ENCODE peak calls at places on chromosomes 7 and 10, in six cellular contexts. One of them, this sample, is unnamed.

GRCh38 chr10:117241541-117242462 is 888 bp downstream of the SLC18A2 start:
- DNase-seq in ureter: no peak
- DNase-seq in psoas muscle: no peak
- DNase-seq in activated T-helper 1 cell treated with Interleukin-2 at 50 U/mL for 16 hours: no peak
- DNase-seq in activated CD8-positive, alpha-beta memory T cell treated with anti-CD3 and anti-CD28 coated beads for 24 hours: no peak
- DNase-seq in effector memory CD4-positive, alpha-beta T cell: no peak
- DNase-seq in this sample: no peak

GRCh38 chr7:155752756-155753445 is 59.4 kb downstream of the SHH start:
- DNase-seq in ureter: no peak
- DNase-seq in psoas muscle: no peak
- DNase-seq in activated T-helper 1 cell treated with Interleukin-2 at 50 U/mL for 16 hours: no peak
- DNase-seq in activated CD8-positive, alpha-beta memory T cell treated with anti-CD3 and anti-CD28 coated beads for 24 hours: no peak
- DNase-seq in effector memory CD4-positive, alpha-beta T cell: no peak
- DNase-seq in this sample: no peak

GRCh38 chr10:1100143-1100542 is 44.0 kb downstream of the WDR37 start:
- DNase-seq in ureter: no peak
- DNase-seq in psoas muscle: no peak
- DNase-seq in activated T-helper 1 cell treated with Interleukin-2 at 50 U/mL for 16 hours: no peak
- DNase-seq in activated CD8-positive, alpha-beta memory T cell treated with anti-CD3 and anti-CD28 coated beads for 24 hours: no peak
- DNase-seq in effector memory CD4-positive, alpha-beta T cell: no peak
- DNase-seq in this sample: peak

GRCh38 chr7:5693529-5693928 is 87.9 kb downstream of the RNF216 start:
- DNase-seq in ureter: no peak
- DNase-seq in psoas muscle: no peak
- DNase-seq in activated T-helper 1 cell treated with Interleukin-2 at 50 U/mL for 16 hours: no peak
- DNase-seq in activated CD8-positive, alpha-beta memory T cell treated with anti-CD3 and anti-CD28 coated beads for 24 hours: no peak
- DNase-seq in effector memory CD4-positive, alpha-beta T cell: no peak
- DNase-seq in this sample: no peak

GRCh38 chr10:70066190-70066589 is 13.5 kb downstream of the MACROH2A2 start:
- DNase-seq in ureter: no peak
- DNase-seq in psoas muscle: no peak
- DNase-seq in activated T-helper 1 cell treated with Interleukin-2 at 50 U/mL for 16 hours: no peak
- DNase-seq in activated CD8-positive, alpha-beta memory T cell treated with anti-CD3 and anti-CD28 coated beads for 24 hours: no peak
- DNase-seq in effector memory CD4-positive, alpha-beta T cell: no peak
- DNase-seq in this sample: no peak

GRCh38 chr10:101841826-101842225 is 1.8 kb downstream of the KCNIP2 start:
- DNase-seq in ureter: no peak
- DNase-seq in psoas muscle: no peak
- DNase-seq in activated T-helper 1 cell treated with Interleukin-2 at 50 U/mL for 16 hours: no peak
- DNase-seq in activated CD8-positive, alpha-beta memory T cell treated with anti-CD3 and anti-CD28 coated beads for 24 hours: no peak
- DNase-seq in effector memory CD4-positive, alpha-beta T cell: no peak
- DNase-seq in this sample: no peak

GRCh38 chr10:30528427-30528782 is 94.4 kb downstream of the MAP3K8 start:
- DNase-seq in ureter: no peak
- DNase-seq in psoas muscle: no peak
- DNase-seq in activated T-helper 1 cell treated with Interleukin-2 at 50 U/mL for 16 hours: no peak
- DNase-seq in activated CD8-positive, alpha-beta memory T cell treated with anti-CD3 and anti-CD28 coated beads for 24 hours: no peak
- DNase-seq in effector memory CD4-positive, alpha-beta T cell: no peak
- DNase-seq in this sample: no peak

GRCh38 chr10:101050206-101051069 is 11.4 kb upstream of the KAZALD1 start:
- DNase-seq in ureter: no peak
- DNase-seq in psoas muscle: peak
- DNase-seq in activated T-helper 1 cell treated with Interleukin-2 at 50 U/mL for 16 hours: peak
- DNase-seq in activated CD8-positive, alpha-beta memory T cell treated with anti-CD3 and anti-CD28 coated beads for 24 hours: peak
- DNase-seq in effector memory CD4-positive, alpha-beta T cell: peak
- DNase-seq in this sample: peak

GRCh38 chr10:17412323-17412722 is 42.1 kb downstream of the ST8SIA6 start:
- DNase-seq in ureter: no peak
- DNase-seq in psoas muscle: no peak
- DNase-seq in activated T-helper 1 cell treated with Interleukin-2 at 50 U/mL for 16 hours: no peak
- DNase-seq in activated CD8-positive, alpha-beta memory T cell treated with anti-CD3 and anti-CD28 coated beads for 24 hours: no peak
- DNase-seq in effector memory CD4-positive, alpha-beta T cell: no peak
- DNase-seq in this sample: no peak

GRCh38 chr10:103958996-103959395 is 7.9 kb upstream of the SLK start:
- DNase-seq in ureter: no peak
- DNase-seq in psoas muscle: no peak
- DNase-seq in activated T-helper 1 cell treated with Interleukin-2 at 50 U/mL for 16 hours: no peak
- DNase-seq in activated CD8-positive, alpha-beta memory T cell treated with anti-CD3 and anti-CD28 coated beads for 24 hours: no peak
- DNase-seq in effector memory CD4-positive, alpha-beta T cell: no peak
- DNase-seq in this sample: no peak

GRCh38 chr10:55287346-55287745 is 486.3 kb upstream of the PCDH15 start:
- DNase-seq in ureter: no peak
- DNase-seq in psoas muscle: no peak
- DNase-seq in activated T-helper 1 cell treated with Interleukin-2 at 50 U/mL for 16 hours: no peak
- DNase-seq in activated CD8-positive, alpha-beta memory T cell treated with anti-CD3 and anti-CD28 coated beads for 24 hours: no peak
- DNase-seq in effector memory CD4-positive, alpha-beta T cell: no peak
- DNase-seq in this sample: no peak

GRCh38 chr7:140640727-140641531 is at the start of gene DENND2A:
- DNase-seq in ureter: no peak
- DNase-seq in psoas muscle: peak
- DNase-seq in activated T-helper 1 cell treated with Interleukin-2 at 50 U/mL for 16 hours: no peak
- DNase-seq in activated CD8-positive, alpha-beta memory T cell treated with anti-CD3 and anti-CD28 coated beads for 24 hours: no peak
- DNase-seq in effector memory CD4-positive, alpha-beta T cell: no peak
- DNase-seq in this sample: peak

GRCh38 chr10:2924425-2924824 is 142.9 kb upstream of the PFKP start:
- DNase-seq in ureter: no peak
- DNase-seq in psoas muscle: no peak
- DNase-seq in activated T-helper 1 cell treated with Interleukin-2 at 50 U/mL for 16 hours: no peak
- DNase-seq in activated CD8-positive, alpha-beta memory T cell treated with anti-CD3 and anti-CD28 coated beads for 24 hours: no peak
- DNase-seq in effector memory CD4-positive, alpha-beta T cell: no peak
- DNase-seq in this sample: no peak

GRCh38 chr7:137073571-137074325 is 205.3 kb downstream of the CHRM2 start:
- DNase-seq in ureter: no peak
- DNase-seq in psoas muscle: no peak
- DNase-seq in activated T-helper 1 cell treated with Interleukin-2 at 50 U/mL for 16 hours: no peak
- DNase-seq in activated CD8-positive, alpha-beta memory T cell treated with anti-CD3 and anti-CD28 coated beads for 24 hours: no peak
- DNase-seq in effector memory CD4-positive, alpha-beta T cell: no peak
- DNase-seq in this sample: no peak

GRCh38 chr10:128211064-128211504 is 84.9 kb upstream of the MKI67 start:
- DNase-seq in ureter: no peak
- DNase-seq in psoas muscle: peak
- DNase-seq in activated T-helper 1 cell treated with Interleukin-2 at 50 U/mL for 16 hours: no peak
- DNase-seq in activated CD8-positive, alpha-beta memory T cell treated with anti-CD3 and anti-CD28 coated beads for 24 hours: no peak
- DNase-seq in effector memory CD4-positive, alpha-beta T cell: no peak
- DNase-seq in this sample: no peak

GRCh38 chr7:143117395-143117794 is 14.5 kb upstream of the PIP start:
- DNase-seq in ureter: no peak
- DNase-seq in psoas muscle: no peak
- DNase-seq in activated T-helper 1 cell treated with Interleukin-2 at 50 U/mL for 16 hours: no peak
- DNase-seq in activated CD8-positive, alpha-beta memory T cell treated with anti-CD3 and anti-CD28 coated beads for 24 hours: no peak
- DNase-seq in effector memory CD4-positive, alpha-beta T cell: no peak
- DNase-seq in this sample: no peak

GRCh38 chr7:80039255-80039884 is 95.3 kb upstream of the GNAI1 start:
- DNase-seq in ureter: no peak
- DNase-seq in psoas muscle: no peak
- DNase-seq in activated T-helper 1 cell treated with Interleukin-2 at 50 U/mL for 16 hours: no peak
- DNase-seq in activated CD8-positive, alpha-beta memory T cell treated with anti-CD3 and anti-CD28 coated beads for 24 hours: no peak
- DNase-seq in effector memory CD4-positive, alpha-beta T cell: no peak
- DNase-seq in this sample: no peak

This sample was measured in lower leg skin.